ENCODE peak calls at places on chromosomes 13 and 19, in ten cellular contexts. Z is cardiac fibroblast, B is AG04450, A is lower lobe of right lung, M is astrocyte of the spinal cord, Q is tibial nerve, Y is fibroblast of lung, P is H1, F is HCT116, S is GM13977. I is an unnamed sample.

GRCh38 chr19:39919976-39920375 is 14.5 kb downstream of the FCGBP start:
- DNase-seq in A (no peak), S (peak), Z (no peak), P (no peak), M (no peak), Q (no peak), B (no peak), F (no peak), Y (no peak), I (no peak)

GRCh38 chr13:52128714-52129700 is at the start of gene NEK5:
- DNase-seq in Q (peak), P (peak), B (no peak), S (peak), M (peak), A (peak), Z (peak), Y (peak), F (peak), I (peak)

GRCh38 chr13:81207221-81207620 is 866.3 kb upstream of the SPRY2 start:
- DNase-seq in B (no peak), M (no peak), F (no peak), Z (no peak), S (no peak), Q (no peak), P (no peak), Y (no peak), A (no peak), I (no peak)

GRCh38 chr13:24625870-24626419 is 54.3 kb upstream of the ATP12A start:
- DNase-seq in Y (no peak), B (no peak), M (no peak), P (no peak), S (peak), F (no peak), Q (no peak), A (no peak), Z (no peak), I (no peak)

GRCh38 chr19:38514812-38515633 is 81.5 kb downstream of the RYR1 start:
- DNase-seq in A (peak), P (peak), Q (peak), Z (peak), B (peak), Y (peak), S (peak), F (peak), M (peak), I (no peak)

GRCh38 chr19:36093687-36094086 is 17.3 kb upstream of the OVOL3 start:
- DNase-seq in Y (peak), S (no peak), Q (no peak), Z (no peak), A (no peak), B (no peak), F (no peak), P (no peak), M (no peak), I (no peak)

GRCh38 chr19:57887195-57887941 is 1.5 kb downstream of the ZNF814 start:
- DNase-seq in B (no peak), F (no peak), A (no peak), P (no peak), Z (peak), M (no peak), Y (peak), Q (no peak), S (no peak), I (no peak)

GRCh38 chr13:27374650-27375049 is 49.8 kb upstream of the GTF3A start:
- DNase-seq in M (peak), Q (peak), Y (peak), S (peak), F (peak), Z (peak), B (peak), P (no peak), A (peak), I (no peak)

GRCh38 chr19:5695649-5696195 is 5.6 kb downstream of the RPL36 start:
- DNase-seq in Q (no peak), Z (no peak), M (no peak), F (no peak), B (no peak), Y (no peak), S (no peak), A (no peak), P (peak), I (peak)
- TF ChIP-seq CTCF in Q (no peak), Z (no peak), M (no peak), F (no peak), B (no peak), Y (no peak), S (no peak), A (no peak), P (no peak), I (no peak)

GRCh38 chr19:49614096-49614857 is 23.3 kb downstream of the PRR12 start:
- DNase-seq in P (no peak), Q (no peak), S (peak), M (peak), B (peak), A (no peak), Z (peak), F (no peak), Y (peak), I (no peak)
- TF ChIP-seq CTCF in P (no peak), Q (no peak), S (peak), M (peak), B (no peak), A (no peak), Z (peak), F (no peak), Y (peak), I (no peak)

GRCh38 chr13:72261732-72262131 is 394.7 kb upstream of the DACH1 start:
- DNase-seq in M (no peak), F (no peak), S (no peak), P (no peak), A (no peak), B (no peak), Z (no peak), Q (no peak), Y (no peak), I (no peak)

GRCh38 chr13:72259528-72259927 is 392.5 kb upstream of the DACH1 start:
- DNase-seq in A (no peak), P (no peak), Y (no peak), M (no peak), Q (no peak), F (no peak), Z (no peak), S (no peak), B (no peak), I (no peak)

GRCh38 chr13:72258340-72258981 is 391.5 kb upstream of the DACH1 start:
- DNase-seq in Z (no peak), P (peak), S (no peak), Y (peak), F (no peak), Q (no peak), M (no peak), B (no peak), A (no peak), I (no peak)

GRCh38 chr13:72253754-72254153 is 386.8 kb upstream of the DACH1 start:
- DNase-seq in P (no peak), F (no peak), M (no peak), Q (no peak), A (no peak), B (no peak), S (no peak), Z (no peak), Y (no peak), I (no peak)

GRCh38 chr13:72255908-72256307 is 388.9 kb upstream of the DACH1 start:
- DNase-seq in S (no peak), Z (peak), M (peak), Y (peak), A (no peak), B (no peak), Q (no peak), F (peak), P (peak), I (no peak)
- TF ChIP-seq CTCF in S (peak), Z (peak), M (peak), Y (peak), A (no peak), B (no peak), Q (peak), F (peak), P (peak), I (no peak)

DNA sequence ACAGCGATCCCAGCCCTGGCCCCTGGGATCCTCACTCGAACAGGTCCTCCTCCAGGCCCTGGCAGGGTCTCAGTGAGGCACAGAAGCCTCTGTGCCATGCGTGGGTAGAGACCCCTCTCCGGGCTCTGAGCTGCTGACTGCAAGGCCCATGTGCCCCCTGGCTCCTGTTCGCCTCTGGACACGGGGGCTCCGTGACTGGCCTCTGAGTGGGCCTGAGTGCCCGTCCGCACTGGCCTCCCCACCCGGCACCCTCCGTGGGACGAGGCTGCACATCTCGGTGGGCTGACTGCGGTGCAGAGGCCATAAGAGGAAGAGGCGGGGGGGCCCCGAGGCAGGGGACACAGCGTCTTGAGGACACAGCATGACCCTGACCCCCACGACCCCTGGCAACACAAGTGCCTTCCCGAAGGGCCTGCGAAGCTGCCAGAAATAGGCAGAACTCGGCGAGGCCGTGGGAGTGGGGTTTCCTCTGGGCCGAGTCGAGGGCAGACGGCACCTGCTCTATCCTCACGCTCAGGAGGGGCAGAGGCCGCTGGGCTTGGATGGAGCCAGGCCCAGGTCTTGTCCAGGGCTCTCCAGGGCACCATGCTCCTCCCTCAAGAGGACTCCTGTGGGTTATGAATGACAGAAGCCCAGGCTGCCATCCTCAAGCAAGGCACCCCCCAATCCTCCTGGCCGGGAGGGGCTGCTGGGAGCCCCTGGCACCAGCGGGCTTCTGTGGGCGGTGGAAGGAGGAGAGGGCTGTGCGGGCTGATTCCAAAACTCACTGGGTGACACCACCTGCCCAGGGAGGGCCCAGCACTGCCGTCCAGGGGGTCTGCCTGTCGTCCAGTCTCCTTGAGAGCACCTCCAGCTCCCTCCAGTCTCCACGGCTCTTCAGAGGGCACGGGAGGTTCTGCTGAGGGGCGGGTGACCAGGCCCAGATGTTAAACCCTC is 52.6 kb downstream of the RASA3 start:
- DNase-seq in Q (no peak), M (no peak), F (no peak), Y (no peak), P (no peak), Z (no peak), A (peak), B (no peak), S (no peak), I (no peak)
- TF ChIP-seq CTCF in Q (no peak), M (no peak), F (no peak), Y (no peak), P (no peak), Z (no peak), A (no peak), B (no peak), S (no peak), I (no peak)

GRCh38 chr13:71949441-71949840 is 82.4 kb upstream of the DACH1 start:
- DNase-seq in Q (no peak), A (no peak), M (no peak), Y (no peak), S (no peak), P (no peak), B (no peak), F (no peak), Z (no peak), I (no peak)
- TF ChIP-seq CTCF in Q (no peak), A (no peak), M (no peak), Y (no peak), S (no peak), P (no peak), B (no peak), F (no peak), Z (no peak), I (no peak)

I was measured in coronary artery.